ENCODE peak calls at places on chromosomes 11 and 22, in ten cellular contexts. H, L, G, I, Q, D, B, X, R and T are unnamed samples.

GRCh38 chr22:26777402-26777801 is 120.0 kb downstream of the MIAT start:
- DNase-seq in H (no peak), L (no peak), G (no peak), I (no peak), Q (no peak), D (no peak), B (no peak), X (no peak), R (no peak), T (no peak)

GRCh38 chr22:36761553-36762240 is 14.2 kb downstream of the IFT27 start:
- DNase-seq in H (no peak), L (no peak), G (peak), I (no peak), Q (no peak), D (no peak), B (no peak), X (no peak), R (peak), T (no peak)

GRCh38 chr11:86931965-86932332 is 23.2 kb downstream of the FZD4 start:
- DNase-seq in H (no peak), L (no peak), G (no peak), I (no peak), Q (no peak), D (peak), B (no peak), X (no peak), R (no peak), T (no peak)

GRCh38 chr11:36377759-36378553 is 81.9 kb downstream of the PRR5L start:
- DNase-seq in H (no peak), L (no peak), G (no peak), I (no peak), Q (no peak), D (no peak), B (no peak), X (no peak), R (no peak), T (no peak)

GRCh38 chr11:279966-280761 is 2.0 kb downstream of the NLRP6 start:
- DNase-seq in H (peak), L (no peak), G (peak), I (peak), Q (no peak), D (no peak), B (no peak), X (peak), R (peak), T (no peak)

GRCh38 chr11:117877120-117877784 is 794 bp upstream of the FXYD6 start:
- DNase-seq in H (no peak), L (no peak), G (peak), I (no peak), Q (no peak), D (no peak), B (no peak), X (no peak), R (no peak), T (no peak)

GRCh38 chr11:69511358-69512015 is 30.0 kb downstream of the LINC01488 start:
- DNase-seq in H (no peak), L (no peak), G (peak), I (no peak), Q (no peak), D (no peak), B (no peak), X (no peak), R (no peak), T (peak)

GRCh38 chr11:115425243-115425642 is 79.0 kb downstream of the CADM1 start:
- DNase-seq in H (no peak), L (no peak), G (no peak), I (no peak), Q (no peak), D (no peak), B (no peak), X (no peak), R (no peak), T (no peak)

GRCh38 chr11:104120493-104121200 is 43.3 kb downstream of the PDGFD start:
- DNase-seq in H (no peak), L (no peak), G (no peak), I (no peak), Q (no peak), D (peak), B (no peak), X (no peak), R (no peak), T (no peak)

GRCh38 chr11:65376138-65376713 is 6.2 kb downstream of the SLC25A45 start:
- DNase-seq in H (no peak), L (no peak), G (no peak), I (no peak), Q (no peak), D (no peak), B (no peak), X (no peak), R (no peak), T (no peak)

GRCh38 chr11:65378928-65379638 is 3.4 kb downstream of the SLC25A45 start:
- DNase-seq in H (no peak), L (no peak), G (no peak), I (no peak), Q (no peak), D (no peak), B (no peak), X (no peak), R (no peak), T (no peak)

GRCh38 chr11:65378208-65378927 is 4.1 kb downstream of the SLC25A45 start:
- DNase-seq in H (peak), L (no peak), G (no peak), I (no peak), Q (no peak), D (no peak), B (no peak), X (no peak), R (no peak), T (peak)

GRCh38 chr11:65377036-65377435 is 5.4 kb downstream of the SLC25A45 start:
- DNase-seq in H (no peak), L (no peak), G (no peak), I (peak), Q (no peak), D (no peak), B (no peak), X (no peak), R (no peak), T (peak)

GRCh38 chr11:65377777-65378176 is 4.7 kb downstream of the SLC25A45 start:
- DNase-seq in H (no peak), L (no peak), G (no peak), I (no peak), Q (no peak), D (no peak), B (no peak), X (no peak), R (no peak), T (no peak)
- H3K27ac ChIP-seq in H (no peak), L (no peak), G (no peak), I (no peak), Q (no peak), D (no peak), B (no peak), X (no peak), R (no peak), T (no peak)

DNA sequence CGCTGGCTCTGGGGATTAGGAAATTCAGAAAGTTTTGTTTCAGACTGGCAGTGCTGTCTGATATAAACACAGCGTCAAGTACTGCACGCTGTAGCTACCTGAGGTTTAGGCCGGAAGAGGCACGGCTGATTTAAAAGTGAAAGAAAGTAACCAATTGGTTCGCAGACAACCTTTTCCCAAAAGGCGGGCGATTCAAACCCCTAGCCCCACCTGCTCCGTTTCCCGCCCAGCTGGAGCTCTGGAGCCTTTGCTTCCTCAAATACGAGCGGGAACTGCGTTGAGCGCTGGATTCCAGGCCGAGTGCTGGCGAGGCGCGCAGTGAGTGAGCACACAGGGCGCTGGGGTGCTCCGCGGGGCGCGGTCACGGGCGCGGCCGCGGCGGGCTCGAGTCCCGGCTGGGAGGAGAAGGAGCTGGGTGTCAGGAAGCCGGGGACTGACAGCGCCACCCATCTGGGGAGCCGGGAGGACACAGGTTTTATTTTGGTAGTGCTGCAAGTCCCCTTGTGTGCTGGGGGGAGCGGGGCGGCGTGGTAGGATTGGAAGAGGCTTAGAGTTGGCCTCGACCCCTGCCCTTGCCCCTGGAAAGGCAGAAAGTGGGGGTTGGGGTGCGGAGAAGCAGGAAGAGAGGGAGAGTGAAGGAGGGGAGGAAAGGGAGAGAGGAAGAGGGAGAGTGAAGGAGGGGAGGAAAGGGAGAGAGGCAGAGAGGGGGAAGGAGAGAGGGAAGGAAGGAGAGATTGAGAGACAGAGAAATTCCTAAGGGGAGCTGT is 2.1 kb downstream of the FAM111A start:
- DNase-seq in H (peak), L (peak), G (peak), I (peak), Q (peak), D (peak), B (peak), X (peak), R (peak), T (peak)
- TF ChIP-seq CTCF in H (no peak), L (peak), G (no peak), I (peak), Q (no peak), D (no peak), B (peak), X (peak), R (peak), T (no peak)

GRCh38 chr11:12792590-12792989 is 118.4 kb downstream of the TEAD1 start:
- DNase-seq in H (no peak), L (no peak), G (no peak), I (no peak), Q (no peak), D (no peak), B (no peak), X (no peak), R (no peak), T (no peak)
- TF ChIP-seq POLR2AphosphoS5 in H (no peak), L (no peak), G (no peak), I (no peak), Q (no peak), D (no peak), B (no peak), X (no peak), R (no peak), T (no peak)

DNA sequence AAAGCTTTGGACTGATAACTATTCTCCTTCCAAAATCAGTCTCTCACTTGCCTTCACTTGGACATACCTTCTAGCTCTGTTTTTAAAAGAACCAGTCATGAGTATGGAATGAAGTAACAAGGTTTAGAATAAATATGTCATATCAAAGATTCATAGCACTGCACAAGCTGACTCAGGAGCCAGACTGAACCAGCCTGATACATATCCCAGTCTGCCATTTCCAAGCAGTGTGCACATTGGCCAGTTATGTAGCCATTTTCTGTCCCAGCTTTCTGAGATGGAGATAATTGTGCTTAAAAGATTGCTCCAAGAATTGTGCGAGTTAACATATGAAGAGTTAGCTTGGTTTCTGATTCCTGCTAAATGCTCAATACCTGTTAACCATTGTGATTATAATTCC is 311.3 kb downstream of the C11orf87 start:
- DNase-seq in H (no peak), L (no peak), G (no peak), I (no peak), Q (no peak), D (no peak), B (no peak), X (no peak), R (no peak), T (no peak)
- H3K27ac ChIP-seq in H (no peak), L (no peak), G (peak), I (no peak), Q (no peak), D (no peak), B (no peak), X (no peak), R (no peak), T (no peak)

GRCh38 chr22:46131151-46131587 is 19.2 kb upstream of the PPARA start:
- DNase-seq in H (no peak), L (no peak), G (no peak), I (peak), Q (no peak), D (no peak), B (no peak), X (peak), R (no peak), T (peak)
- TF ChIP-seq CTCF in H (no peak), L (peak), G (no peak), I (peak), Q (no peak), D (peak), B (no peak), X (peak), R (peak), T (no peak)

GRCh38 chr22:48829908-48830307 is 997.8 kb downstream of the BRD1 start:
- DNase-seq in H (no peak), L (no peak), G (no peak), I (no peak), Q (no peak), D (no peak), B (no peak), X (no peak), R (no peak), T (no peak)
- TF ChIP-seq POLR2AphosphoS5 in H (no peak), L (no peak), G (no peak), I (no peak), Q (no peak), D (no peak), B (no peak), X (no peak), R (no peak), T (no peak)

GRCh38 chr11:114089748-114090147 is 30.2 kb downstream of the ZBTB16 start:
- DNase-seq in H (no peak), L (no peak), G (peak), I (no peak), Q (no peak), D (peak), B (no peak), X (no peak), R (no peak), T (no peak)
- H3K27ac ChIP-seq in H (peak), L (no peak), G (peak), I (no peak), Q (no peak), D (no peak), B (no peak), X (no peak), R (no peak), T (peak)

GRCh38 chr11:58905716-58906547 is 33.4 kb upstream of the GLYATL1 start:
- DNase-seq in H (peak), L (no peak), G (no peak), I (peak), Q (peak), D (peak), B (peak), X (peak), R (no peak), T (peak)
- TF ChIP-seq CTCF in H (no peak), L (no peak), G (no peak), I (peak), Q (no peak), D (no peak), B (peak), X (peak), R (peak), T (no peak)

GRCh38 chr11:114075891-114076441 is 16.5 kb downstream of the ZBTB16 start:
- DNase-seq in H (no peak), L (no peak), G (peak), I (peak), Q (no peak), D (peak), B (no peak), X (peak), R (peak), T (no peak)
- TF ChIP-seq POLR2AphosphoS5 in H (no peak), L (no peak), G (no peak), I (no peak), Q (no peak), D (no peak), B (peak), X (no peak), R (no peak), T (peak)

GRCh38 chr11:75333807-75334140 is 17.7 kb downstream of the ARRB1 start:
- DNase-seq in H (no peak), L (no peak), G (no peak), I (no peak), Q (no peak), D (no peak), B (no peak), X (no peak), R (no peak), T (no peak)
- H3K27ac ChIP-seq in H (peak), L (peak), G (peak), I (no peak), Q (peak), D (no peak), B (peak), X (no peak), R (no peak), T (peak)